ENCODE peak calls at places on chromosome 4, in six cellular contexts. B is H7; K is RCC 7860; X is activated CD8-positive, alpha-beta memory T cell treated with anti-CD3 and anti-CD28 coated beads for 4 hours; I is cardiac fibroblast; Y is EH. O is an unnamed sample.

GRCh38 chr4:130288576-130288975 is 1192.6 kb downstream of the C4orf33 start:
- DNase-seq in B (peak), K (no peak), X (no peak), I (no peak), Y (no peak), O (no peak)

GRCh38 chr4:182240161-182241130 is 2.8 kb upstream of the TENM3 start:
- DNase-seq in B (no peak), K (peak), X (no peak), I (peak), Y (peak), O (no peak)

GRCh38 chr4:150387983-150388382 is 194.0 kb upstream of the MAB21L2 start:
- DNase-seq in B (no peak), K (no peak), X (no peak), I (no peak), Y (no peak), O (no peak)

GRCh38 chr4:89788243-89789072 is 48.5 kb downstream of the SNCA start:
- DNase-seq in B (no peak), K (peak), X (no peak), I (no peak), Y (no peak), O (no peak)

GRCh38 chr4:55345980-55346850 is at the start of gene SRD5A3:
- DNase-seq in B (peak), K (peak), X (peak), I (peak), Y (peak), O (peak)

GRCh38 chr4:9983211-9983610 is 38.1 kb downstream of the SLC2A9 start:
- DNase-seq in B (no peak), K (no peak), X (no peak), I (no peak), Y (no peak), O (no peak)

GRCh38 chr4:8340721-8341680 is 71.4 kb downstream of the HTRA3 start:
- DNase-seq in B (no peak), K (no peak), X (no peak), I (no peak), Y (no peak), O (no peak)

GRCh38 chr4:37441231-37442061 is 196.9 kb downstream of the NWD2 start:
- DNase-seq in B (no peak), K (peak), X (no peak), I (no peak), Y (no peak), O (peak)

GRCh38 chr4:95248713-95249401 is 299.9 kb downstream of the UNC5C start:
- DNase-seq in B (no peak), K (peak), X (no peak), I (peak), Y (no peak), O (no peak)

GRCh38 chr4:102514298-102514964 is 13.3 kb downstream of the NFKB1 start:
- DNase-seq in B (no peak), K (no peak), X (no peak), I (no peak), Y (no peak), O (no peak)

GRCh38 chr4:89298788-89299152 is 8.8 kb downstream of the GPRIN3 start:
- DNase-seq in B (no peak), K (no peak), X (no peak), I (peak), Y (peak), O (no peak)

GRCh38 chr4:138053601-138054322 is 188.4 kb downstream of the SLC7A11 start:
- DNase-seq in B (peak), K (peak), X (no peak), I (peak), Y (peak), O (no peak)

O was measured in pancreas.